ENCODE peak calls at places on chromosome 15, in eight cellular contexts. One of them, this sample, is unnamed.

GRCh38 chr15:96327155-96327741 is 3.3 kb upstream of the NR2F2 start:
- DNase-seq in caudate nucleus: no peak
- DNase-seq in GM12892: no peak
- DNase-seq in right lobe of liver: no peak
- DNase-seq in EL: peak; percentile 89
- DNase-seq in cardiac fibroblast: peak; percentile 95
- DNase-seq in naive thymus-derived CD8-positive, alpha-beta T cell: no peak
- DNase-seq in spleen: no peak
- DNase-seq in this sample: no peak

GRCh38 chr15:33030315-33030714 is 164.2 kb downstream of the FMN1 start:
- DNase-seq in right lobe of liver: no peak
- DNase-seq in naive thymus-derived CD8-positive, alpha-beta T cell: no peak
- DNase-seq in EL: no peak
- DNase-seq in GM12892: no peak
- DNase-seq in caudate nucleus: no peak
- DNase-seq in spleen: no peak
- DNase-seq in cardiac fibroblast: no peak
- DNase-seq in this sample: no peak

GRCh38 chr15:36903195-36903594 is 197.2 kb downstream of the MEIS2 start:
- DNase-seq in caudate nucleus: no peak
- DNase-seq in spleen: no peak
- DNase-seq in naive thymus-derived CD8-positive, alpha-beta T cell: no peak
- DNase-seq in EL: no peak
- DNase-seq in right lobe of liver: no peak
- DNase-seq in cardiac fibroblast: no peak
- DNase-seq in GM12892: no peak
- DNase-seq in this sample: no peak

GRCh38 chr15:93221754-93222153 is 132.7 kb upstream of the RGMA start:
- DNase-seq in caudate nucleus: no peak
- DNase-seq in spleen: no peak
- DNase-seq in EL: no peak
- DNase-seq in cardiac fibroblast: no peak
- DNase-seq in right lobe of liver: no peak
- DNase-seq in naive thymus-derived CD8-positive, alpha-beta T cell: no peak
- DNase-seq in GM12892: no peak
- DNase-seq in this sample: no peak

GRCh38 chr15:74835312-74835823 is 7.6 kb downstream of the ULK3 start:
- DNase-seq in GM12892: peak; percentile 60
- DNase-seq in caudate nucleus: no peak
- DNase-seq in cardiac fibroblast: peak; percentile 59
- DNase-seq in naive thymus-derived CD8-positive, alpha-beta T cell: peak; percentile 33
- DNase-seq in spleen: no peak
- DNase-seq in EL: peak; percentile 68
- DNase-seq in right lobe of liver: peak; percentile 67
- DNase-seq in this sample: peak; percentile 17

GRCh38 chr15:80929225-80929624 is 60.4 kb downstream of the MESD start:
- DNase-seq in cardiac fibroblast: peak; percentile 80
- DNase-seq in caudate nucleus: no peak
- DNase-seq in spleen: peak; percentile 2
- DNase-seq in naive thymus-derived CD8-positive, alpha-beta T cell: no peak
- DNase-seq in GM12892: no peak
- DNase-seq in right lobe of liver: no peak
- DNase-seq in EL: peak; percentile 93
- DNase-seq in this sample: no peak

GRCh38 chr15:40900256-40901052 is 6.2 kb downstream of the VPS18 start:
- DNase-seq in naive thymus-derived CD8-positive, alpha-beta T cell: no peak
- DNase-seq in EL: no peak
- DNase-seq in right lobe of liver: no peak
- DNase-seq in caudate nucleus: no peak
- DNase-seq in cardiac fibroblast: no peak
- DNase-seq in spleen: peak; percentile 76
- DNase-seq in GM12892: no peak
- DNase-seq in this sample: no peak

GRCh38 chr15:72970965-72971746 is 81.1 kb upstream of the NEO1 start:
- DNase-seq in EL: no peak
- DNase-seq in GM12892: no peak
- DNase-seq in naive thymus-derived CD8-positive, alpha-beta T cell: no peak
- DNase-seq in right lobe of liver: no peak
- DNase-seq in cardiac fibroblast: peak; percentile 6
- DNase-seq in caudate nucleus: no peak
- DNase-seq in spleen: no peak
- DNase-seq in this sample: no peak

This sample was measured in substantia nigra.